ENCODE peak calls at places on chromosomes 13 and 19, in six cellular contexts. One of them, this sample, is unnamed.

GRCh38 chr19:46189971-46190335 is 39.6 kb upstream of the IGFL1 start:
- DNase-seq in Caco-2: no peak
- DNase-seq in epithelial cell of esophagus: no peak
- DNase-seq in neural progenitor cell: no peak
- DNase-seq in DND-41: no peak
- DNase-seq in upper lobe of right lung: no peak
- DNase-seq in this sample: no peak

GRCh38 chr13:40063278-40063698 is 407.8 kb downstream of the COG6 start:
- DNase-seq in upper lobe of right lung: no peak
- DNase-seq in neural progenitor cell: no peak
- DNase-seq in epithelial cell of esophagus: no peak
- DNase-seq in DND-41: no peak
- DNase-seq in Caco-2: no peak
- DNase-seq in this sample: no peak

GRCh38 chr19:29974701-29975100 is 32.7 kb downstream of the URI1 start:
- DNase-seq in neural progenitor cell: no peak
- DNase-seq in Caco-2: no peak
- DNase-seq in upper lobe of right lung: no peak
- DNase-seq in DND-41: no peak
- DNase-seq in epithelial cell of esophagus: no peak
- DNase-seq in this sample: no peak

GRCh38 chr13:99575376-99575775 is 74.1 kb downstream of the TM9SF2 start:
- DNase-seq in DND-41: no peak
- DNase-seq in neural progenitor cell: no peak
- DNase-seq in Caco-2: no peak
- DNase-seq in epithelial cell of esophagus: no peak
- DNase-seq in upper lobe of right lung: no peak
- DNase-seq in this sample: no peak

GRCh38 chr13:63381078-63381859 is 1965.6 kb upstream of the PCDH20 start:
- DNase-seq in neural progenitor cell: no peak
- DNase-seq in Caco-2: no peak
- DNase-seq in DND-41: no peak
- DNase-seq in epithelial cell of esophagus: peak
- DNase-seq in upper lobe of right lung: no peak
- DNase-seq in this sample: no peak

GRCh38 chr13:95530178-95530577 is 22.3 kb upstream of the CLDN10 start:
- DNase-seq in DND-41: no peak
- DNase-seq in epithelial cell of esophagus: peak
- DNase-seq in Caco-2: no peak
- DNase-seq in neural progenitor cell: no peak
- DNase-seq in upper lobe of right lung: no peak
- DNase-seq in this sample: no peak

GRCh38 chr13:98483636-98484288 is 93.1 kb downstream of the STK24 start:
- DNase-seq in neural progenitor cell: no peak
- DNase-seq in epithelial cell of esophagus: no peak
- DNase-seq in DND-41: no peak
- DNase-seq in Caco-2: no peak
- DNase-seq in upper lobe of right lung: no peak
- DNase-seq in this sample: no peak

GRCh38 chr13:35512271-35512920 is 35.9 kb upstream of the MAB21L1 start:
- DNase-seq in Caco-2: no peak
- DNase-seq in DND-41: no peak
- DNase-seq in epithelial cell of esophagus: peak
- DNase-seq in neural progenitor cell: no peak
- DNase-seq in upper lobe of right lung: no peak
- DNase-seq in this sample: no peak

GRCh38 chr19:45471866-45472556 is 4.2 kb downstream of the FOSB start:
- DNase-seq in upper lobe of right lung: no peak
- DNase-seq in epithelial cell of esophagus: no peak
- DNase-seq in neural progenitor cell: no peak
- DNase-seq in DND-41: no peak
- DNase-seq in Caco-2: peak
- DNase-seq in this sample: peak

GRCh38 chr13:87356314-87356713 is 314.9 kb upstream of the SLITRK5 start:
- DNase-seq in epithelial cell of esophagus: peak
- DNase-seq in upper lobe of right lung: peak
- DNase-seq in DND-41: no peak
- DNase-seq in neural progenitor cell: no peak
- DNase-seq in Caco-2: peak
- DNase-seq in this sample: no peak

GRCh38 chr13:71320452-71320851 is 546.6 kb downstream of the DACH1 start:
- DNase-seq in upper lobe of right lung: no peak
- DNase-seq in epithelial cell of esophagus: peak
- DNase-seq in neural progenitor cell: peak
- DNase-seq in Caco-2: peak
- DNase-seq in DND-41: peak
- DNase-seq in this sample: no peak

GRCh38 chr13:69903081-69903480 is 204.5 kb upstream of the ATXN8OS start:
- DNase-seq in upper lobe of right lung: no peak
- DNase-seq in DND-41: no peak
- DNase-seq in epithelial cell of esophagus: no peak
- DNase-seq in Caco-2: no peak
- DNase-seq in neural progenitor cell: no peak
- DNase-seq in this sample: no peak

GRCh38 chr13:112226320-112227002 is 149.7 kb upstream of the SPACA7 start:
- DNase-seq in DND-41: no peak
- DNase-seq in upper lobe of right lung: peak
- DNase-seq in Caco-2: no peak
- DNase-seq in neural progenitor cell: no peak
- DNase-seq in epithelial cell of esophagus: no peak
- DNase-seq in this sample: no peak

GRCh38 chr19:16078759-16079707 is 2.7 kb downstream of the TPM4 start:
- DNase-seq in Caco-2: no peak
- DNase-seq in upper lobe of right lung: peak
- DNase-seq in neural progenitor cell: peak
- DNase-seq in DND-41: peak
- DNase-seq in epithelial cell of esophagus: peak
- DNase-seq in this sample: peak

GRCh38 chr19:51407631-51408131 is 9.8 kb downstream of the SIGLEC10 start:
- DNase-seq in epithelial cell of esophagus: peak
- DNase-seq in neural progenitor cell: peak
- DNase-seq in DND-41: no peak
- DNase-seq in Caco-2: peak
- DNase-seq in upper lobe of right lung: no peak
- DNase-seq in this sample: peak

GRCh38 chr13:83057119-83057518 is 825.2 kb downstream of the SLITRK1 start:
- DNase-seq in Caco-2: no peak
- DNase-seq in upper lobe of right lung: no peak
- DNase-seq in neural progenitor cell: no peak
- DNase-seq in epithelial cell of esophagus: no peak
- DNase-seq in DND-41: no peak
- DNase-seq in this sample: no peak

GRCh38 chr13:32036131-32036695 is 4.6 kb downstream of the FRY start:
- DNase-seq in upper lobe of right lung: no peak
- DNase-seq in Caco-2: no peak
- DNase-seq in epithelial cell of esophagus: no peak
- DNase-seq in DND-41: no peak
- DNase-seq in neural progenitor cell: no peak
- DNase-seq in this sample: no peak

GRCh38 chr19:3431760-3432397 is 48.4 kb downstream of the SMIM24 start:
- DNase-seq in upper lobe of right lung: no peak
- DNase-seq in Caco-2: no peak
- DNase-seq in epithelial cell of esophagus: no peak
- DNase-seq in neural progenitor cell: no peak
- DNase-seq in DND-41: no peak
- DNase-seq in this sample: no peak

GRCh38 chr19:56839665-56840451 is 668 bp downstream of the PEG3 start:
- DNase-seq in epithelial cell of esophagus: peak
- DNase-seq in Caco-2: no peak
- DNase-seq in upper lobe of right lung: peak
- DNase-seq in neural progenitor cell: no peak
- DNase-seq in DND-41: no peak
- DNase-seq in this sample: no peak

GRCh38 chr19:35731779-35732405 is 10.4 kb downstream of the IGFLR1 start:
- DNase-seq in neural progenitor cell: no peak
- DNase-seq in DND-41: no peak
- DNase-seq in upper lobe of right lung: no peak
- DNase-seq in epithelial cell of esophagus: no peak
- DNase-seq in Caco-2: no peak
- DNase-seq in this sample: no peak

GRCh38 chr19:6772028-6772865 is at the start of gene VAV1:
- DNase-seq in DND-41: peak
- DNase-seq in Caco-2: no peak
- DNase-seq in epithelial cell of esophagus: no peak
- DNase-seq in upper lobe of right lung: peak
- DNase-seq in neural progenitor cell: no peak
- DNase-seq in this sample: peak

GRCh38 chr13:102596147-102597028 is at the start of gene TPP2:
- DNase-seq in neural progenitor cell: peak
- DNase-seq in upper lobe of right lung: peak
- DNase-seq in DND-41: peak
- DNase-seq in Caco-2: peak
- DNase-seq in epithelial cell of esophagus: peak
- DNase-seq in this sample: peak

GRCh38 chr13:95023405-95023804 is 277.8 kb downstream of the ABCC4 start:
- DNase-seq in Caco-2: no peak
- DNase-seq in upper lobe of right lung: no peak
- DNase-seq in DND-41: no peak
- DNase-seq in epithelial cell of esophagus: peak
- DNase-seq in neural progenitor cell: no peak
- DNase-seq in this sample: no peak

GRCh38 chr19:44202470-44202869 is 9.9 kb upstream of the ZNF227 start:
- DNase-seq in neural progenitor cell: no peak
- DNase-seq in upper lobe of right lung: no peak
- DNase-seq in epithelial cell of esophagus: peak
- DNase-seq in Caco-2: no peak
- DNase-seq in DND-41: no peak
- DNase-seq in this sample: no peak

GRCh38 chr13:36242761-36243160 is 28.4 kb upstream of the SOHLH2 start:
- DNase-seq in Caco-2: no peak
- DNase-seq in epithelial cell of esophagus: peak
- DNase-seq in upper lobe of right lung: no peak
- DNase-seq in neural progenitor cell: no peak
- DNase-seq in DND-41: no peak
- DNase-seq in this sample: no peak

GRCh38 chr19:14347999-14348889 is 33.0 kb upstream of the ADGRE5 start:
- DNase-seq in Caco-2: peak
- DNase-seq in upper lobe of right lung: peak
- DNase-seq in epithelial cell of esophagus: peak
- DNase-seq in DND-41: peak
- DNase-seq in neural progenitor cell: peak
- DNase-seq in this sample: peak

GRCh38 chr19:3721900-3722442 is 13.8 kb downstream of the TJP3 start:
- DNase-seq in Caco-2: no peak
- DNase-seq in upper lobe of right lung: no peak
- DNase-seq in epithelial cell of esophagus: no peak
- DNase-seq in neural progenitor cell: no peak
- DNase-seq in DND-41: no peak
- DNase-seq in this sample: no peak

GRCh38 chr13:30119476-30119875 is 187.9 kb downstream of the KATNAL1 start:
- DNase-seq in neural progenitor cell: no peak
- DNase-seq in Caco-2: no peak
- DNase-seq in epithelial cell of esophagus: peak
- DNase-seq in DND-41: peak
- DNase-seq in upper lobe of right lung: no peak
- DNase-seq in this sample: peak

GRCh38 chr13:74794147-74794546 is 659.9 kb upstream of the KLF12 start:
- DNase-seq in neural progenitor cell: no peak
- DNase-seq in Caco-2: no peak
- DNase-seq in epithelial cell of esophagus: no peak
- DNase-seq in upper lobe of right lung: no peak
- DNase-seq in DND-41: peak
- DNase-seq in this sample: no peak
- H3K4me3 ChIP-seq in neural progenitor cell: no peak
- H3K4me3 ChIP-seq in Caco-2: no peak
- H3K4me3 ChIP-seq in epithelial cell of esophagus: no peak
- H3K4me3 ChIP-seq in upper lobe of right lung: no peak
- H3K4me3 ChIP-seq in DND-41: no peak
- H3K4me3 ChIP-seq in this sample: no peak

GRCh38 chr13:72788831-72789230 is 6.9 kb downstream of the PIBF1 start:
- DNase-seq in upper lobe of right lung: no peak
- DNase-seq in Caco-2: no peak
- DNase-seq in DND-41: no peak
- DNase-seq in epithelial cell of esophagus: no peak
- DNase-seq in neural progenitor cell: no peak
- DNase-seq in this sample: no peak

DNA sequence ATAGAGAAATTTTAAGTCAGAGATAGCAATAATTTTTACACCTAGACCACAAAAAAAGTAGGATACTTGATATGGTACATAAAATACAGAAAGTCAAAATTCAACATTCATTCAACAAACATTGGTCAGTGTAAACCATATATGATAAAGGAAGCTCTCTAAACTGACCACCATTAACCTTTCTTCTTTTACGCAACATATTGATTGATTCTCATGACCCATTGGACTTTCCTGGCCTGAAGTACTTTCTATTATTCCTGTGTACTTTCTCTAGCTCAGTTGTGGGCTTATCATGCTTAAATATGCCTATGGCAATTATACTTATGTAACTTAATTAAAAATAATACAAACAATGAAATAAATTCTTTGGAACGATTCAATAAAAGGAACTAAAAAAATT is 10.7 kb downstream of the PIBF1 start:
- DNase-seq in DND-41: no peak
- DNase-seq in epithelial cell of esophagus: no peak
- DNase-seq in Caco-2: no peak
- DNase-seq in upper lobe of right lung: no peak
- DNase-seq in neural progenitor cell: no peak
- DNase-seq in this sample: no peak
- H3K4me3 ChIP-seq in DND-41: no peak
- H3K4me3 ChIP-seq in epithelial cell of esophagus: no peak
- H3K4me3 ChIP-seq in Caco-2: no peak
- H3K4me3 ChIP-seq in upper lobe of right lung: no peak
- H3K4me3 ChIP-seq in neural progenitor cell: no peak
- H3K4me3 ChIP-seq in this sample: no peak

DNA sequence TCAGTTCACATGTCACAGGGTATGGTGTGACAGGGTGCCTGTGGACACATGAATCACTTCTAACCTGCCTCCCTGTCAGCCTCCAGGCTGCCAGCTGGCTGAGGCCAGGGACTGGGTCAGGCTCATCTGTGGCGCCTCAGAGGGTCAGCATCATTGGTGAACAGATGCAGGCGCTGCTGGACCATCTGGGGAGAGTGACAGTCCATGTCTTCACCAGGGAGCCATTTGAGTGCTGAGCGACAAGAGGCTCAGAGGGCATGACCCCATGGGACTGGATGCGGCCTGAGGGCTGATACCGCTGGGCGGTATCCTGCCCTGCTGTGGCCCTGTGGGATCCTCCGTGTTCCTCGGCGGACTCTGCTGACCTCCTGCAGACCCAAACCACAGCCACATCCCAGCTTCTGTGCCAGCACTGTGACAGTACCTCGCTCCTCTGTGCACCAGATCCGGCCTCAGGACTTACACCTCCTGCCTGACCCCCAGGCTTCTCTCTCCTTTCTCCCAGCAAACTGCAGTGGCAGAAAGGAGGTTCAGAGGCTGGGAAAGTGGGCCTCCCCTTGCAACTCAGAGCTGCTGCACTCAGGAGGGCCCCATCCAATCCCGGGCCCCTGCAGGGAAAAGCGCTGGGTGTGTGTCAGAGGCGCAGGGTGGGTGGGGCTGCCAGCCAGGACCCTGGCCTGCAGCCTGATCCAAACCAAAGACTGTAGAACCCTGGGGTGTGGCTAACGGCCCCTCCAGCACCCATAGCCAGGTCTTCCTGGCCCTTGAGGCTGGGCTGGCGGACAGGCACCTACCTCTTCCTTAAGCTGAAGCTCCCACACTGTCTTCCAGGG is 10.2 kb downstream of the ACTMAP start:
- DNase-seq in epithelial cell of esophagus: no peak
- DNase-seq in neural progenitor cell: no peak
- DNase-seq in upper lobe of right lung: peak
- DNase-seq in Caco-2: no peak
- DNase-seq in DND-41: no peak
- DNase-seq in this sample: no peak
- H3K4me3 ChIP-seq in epithelial cell of esophagus: no peak
- H3K4me3 ChIP-seq in neural progenitor cell: no peak
- H3K4me3 ChIP-seq in upper lobe of right lung: no peak
- H3K4me3 ChIP-seq in Caco-2: no peak
- H3K4me3 ChIP-seq in DND-41: no peak
- H3K4me3 ChIP-seq in this sample: no peak

GRCh38 chr13:43785166-43785680 is 1.5 kb downstream of the ENOX1 start:
- DNase-seq in epithelial cell of esophagus: no peak
- DNase-seq in DND-41: no peak
- DNase-seq in neural progenitor cell: peak
- DNase-seq in upper lobe of right lung: no peak
- DNase-seq in Caco-2: no peak
- DNase-seq in this sample: no peak
- H3K4me3 ChIP-seq in epithelial cell of esophagus: peak
- H3K4me3 ChIP-seq in DND-41: no peak
- H3K4me3 ChIP-seq in neural progenitor cell: peak
- H3K4me3 ChIP-seq in upper lobe of right lung: peak
- H3K4me3 ChIP-seq in Caco-2: peak
- H3K4me3 ChIP-seq in this sample: no peak

This sample was measured in CD4-positive, alpha-beta memory T cell.